ENCODE peak calls at places on chromosomes 3 and 15, in six cellular contexts. L is IMR-90, F is A549, H is HepG2, K is GM12878, G is K562. X is an unnamed sample.
A peak's percentile ranks its signal among the peaks of the same experiment; 100 is the strongest.

GRCh38 chr3:190533511-190534282 is 19.8 kb downstream of the IL1RAP start:
- DNase-seq in L (peak; percentile 93), F (peak; percentile 43), G (no peak), H (no peak), K (no peak), X (no peak)

GRCh38 chr3:168096210-168096795 is 579 bp upstream of the GOLIM4 start:
- DNase-seq in F (peak; percentile 67), L (peak; percentile 93), G (peak; percentile 44), H (peak; percentile 87), K (peak; percentile 56), X (peak; percentile 76)

GRCh38 chr3:73484656-73485248 is 140.0 kb downstream of the PDZRN3 start:
- DNase-seq in L (peak; percentile 47), G (no peak), H (no peak), F (no peak), K (peak; percentile 51), X (no peak)

GRCh38 chr15:22988811-22989210 is 8.6 kb upstream of the CYFIP1 start:
- DNase-seq in H (no peak), L (no peak), G (no peak), K (no peak), F (no peak), X (no peak)

GRCh38 chr3:102174312-102174712 is 260.5 kb upstream of the ZPLD1 start:
- DNase-seq in G (no peak), F (no peak), H (no peak), K (no peak), L (peak; percentile 83), X (no peak)

GRCh38 chr15:41513282-41514227 is at the start of gene LTK:
- DNase-seq in K (no peak), L (no peak), F (no peak), H (no peak), G (peak; percentile 92), X (peak; percentile 75)

GRCh38 chr3:106428565-106428994 is 559.8 kb upstream of the CBLB start:
- DNase-seq in H (no peak), L (peak; percentile 100), F (peak; percentile 18), K (no peak), G (no peak), X (peak; percentile 7)

GRCh38 chr3:167733961-167734497 is 663 bp downstream of the PDCD10 start:
- DNase-seq in H (peak; percentile 18), L (peak; percentile 3), K (no peak), G (no peak), F (no peak), X (no peak)

GRCh38 chr3:108006077-108006675 is 84.7 kb downstream of the CD47 start:
- DNase-seq in G (no peak), K (no peak), F (no peak), L (no peak), H (peak; percentile 11), X (peak; percentile 21)

GRCh38 chr15:66815322-66815721 is 113.3 kb downstream of the SMAD6 start:
- DNase-seq in L (peak; percentile 94), F (no peak), G (no peak), H (no peak), K (no peak), X (no peak)

GRCh38 chr3:52793702-52794611 is 639 bp upstream of the ITIH3 start:
- DNase-seq in K (no peak), H (peak; percentile 32), G (no peak), L (no peak), F (no peak), X (no peak)

GRCh38 chr3:52794612-52795099 is at the start of gene ITIH3:
- DNase-seq in K (no peak), G (no peak), F (no peak), L (no peak), H (peak; percentile 56), X (no peak)

GRCh38 chr3:52791928-52792327 is 2.7 kb upstream of the ITIH3 start:
- DNase-seq in K (no peak), H (no peak), F (no peak), L (no peak), G (no peak), X (no peak)

GRCh38 chr3:52792413-52792812 is 2.2 kb upstream of the ITIH3 start:
- DNase-seq in K (no peak), G (peak; percentile 55), L (no peak), F (no peak), H (peak; percentile 58), X (no peak)

GRCh38 chr3:52792961-52793695 is 1.5 kb upstream of the ITIH3 start:
- DNase-seq in L (no peak), G (no peak), F (no peak), H (no peak), K (no peak), X (no peak)
- H3K27ac ChIP-seq in L (no peak overlapping the region), G (no peak overlapping the region), F (no peak overlapping the region), H (peak overlapping the region; percentile 87), K (no peak overlapping the region), X (no peak overlapping the region)

GRCh38 chr15:88258021-88258641 is 1.6 kb upstream of the NTRK3 start:
- DNase-seq in F (peak; percentile 75), H (peak; percentile 8), G (peak; percentile 36), L (no peak), K (no peak), X (peak; percentile 66)
- TF ChIP-seq SMC3 in F (peak; percentile 51), H (no peak), G (no peak), L (no peak), K (no peak), X (peak; percentile 12)

GRCh38 chr15:93312891-93313486 is 224.0 kb upstream of the RGMA start:
- DNase-seq in H (no peak), G (no peak), L (no peak), F (no peak), K (no peak), X (no peak)
- H3K27ac ChIP-seq in H (no peak overlapping the region), G (no peak overlapping the region), L (no peak overlapping the region), F (no peak overlapping the region), K (no peak overlapping the region), X (no peak overlapping the region)

GRCh38 chr15:35545316-35545824 is 595 bp downstream of the DPH6 start:
- DNase-seq in H (peak; percentile 6), F (peak; percentile 5), K (peak; percentile 16), G (peak; percentile 27), L (peak; percentile 60), X (peak; percentile 44)

GRCh38 chr15:35547775-35548364 is 1.9 kb upstream of the DPH6 start:
- DNase-seq in G (no peak), F (no peak), K (no peak), L (no peak), H (no peak), X (no peak)

GRCh38 chr15:35548435-35548834 is 2.5 kb upstream of the DPH6 start:
- DNase-seq in F (no peak), G (peak; percentile 12), L (no peak), H (no peak), K (no peak), X (no peak)

GRCh38 chr15:35545825-35546580 is at the start of gene DPH6:
- DNase-seq in G (peak; percentile 83), F (peak; percentile 14), K (peak; percentile 46), L (peak; percentile 79), H (peak; percentile 67), X (peak; percentile 89)

DNA sequence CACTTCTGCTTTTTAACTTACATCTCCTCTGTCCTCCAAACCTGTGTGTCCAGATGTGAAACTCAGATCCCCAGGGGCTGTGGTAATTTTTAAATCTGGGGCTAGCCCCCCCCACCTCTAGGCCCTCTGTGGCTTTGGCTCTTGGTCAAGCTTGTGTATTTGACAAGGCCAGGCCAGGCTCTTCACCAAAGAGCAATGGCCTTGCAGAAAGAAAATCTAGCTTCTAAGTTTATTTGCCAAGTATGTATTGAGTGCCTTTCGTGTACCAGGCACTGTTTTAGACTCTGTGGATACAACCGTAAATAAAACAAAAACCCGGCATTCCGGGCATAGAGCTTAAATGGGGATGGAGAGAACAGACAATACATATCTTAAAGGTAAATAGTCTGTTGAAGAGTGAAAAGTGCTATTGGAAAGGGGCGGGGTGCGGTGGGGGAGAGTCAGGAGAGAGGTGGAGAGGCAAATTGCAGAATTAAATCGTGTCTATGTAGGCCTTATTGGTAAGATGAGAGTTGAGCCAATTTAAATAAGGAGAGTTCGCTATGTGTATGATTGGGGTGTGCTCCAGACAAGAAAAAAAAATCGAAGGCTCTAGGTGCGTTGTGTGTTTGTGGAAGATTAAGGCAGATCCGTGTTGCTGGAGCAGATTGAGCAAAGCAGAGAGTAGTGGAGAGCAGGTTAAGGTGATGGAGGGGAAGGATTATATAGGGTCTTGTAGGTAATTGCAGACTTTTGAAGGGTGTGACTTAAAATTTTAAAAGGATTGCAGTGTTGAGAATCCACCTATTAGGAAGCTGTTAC is 816 bp upstream of the DPH6 start:
- DNase-seq in G (peak; percentile 30), F (no peak), H (no peak), L (no peak), K (no peak), X (no peak)
- TF ChIP-seq SMC3 in G (no peak), F (no peak), H (no peak), L (no peak), K (no peak), X (no peak)